ENCODE peak calls at places on chromosomes 12 and 14, in ten cellular contexts. One of them, this sample, is unnamed.

GRCh38 chr14:36522347-36522971 is 2.4 kb upstream of the NKX2-1 start:
- DNase-seq in colonic mucosa: no peak
- DNase-seq in central memory CD4-positive, alpha-beta T cell: no peak
- DNase-seq in M059J: no peak
- DNase-seq in Caki2: no peak
- DNase-seq in CD4-positive, CD25-positive, alpha-beta regulatory T cell: no peak
- DNase-seq in amygdala: no peak
- DNase-seq in activated CD4-positive, CD25-positive, alpha-beta regulatory T cell treated with anti-CD3 and anti-CD28 coated beads, Interleukin-2, amount 50 U/mL, for 72 hours: no peak
- DNase-seq in SHP77: no peak
- DNase-seq in activated T-cell treated with anti-CD3 and anti-CD28 coated beads, Interleukin-2, amount 50 U/mL, for 72 hours: no peak
- DNase-seq in this sample: no peak

GRCh38 chr12:86727151-86727550 is 471.0 kb upstream of the MGAT4C start:
- DNase-seq in central memory CD4-positive, alpha-beta T cell: no peak
- DNase-seq in SHP77: peak; percentile 58
- DNase-seq in CD4-positive, CD25-positive, alpha-beta regulatory T cell: no peak
- DNase-seq in Caki2: peak; percentile 90
- DNase-seq in amygdala: no peak
- DNase-seq in activated T-cell treated with anti-CD3 and anti-CD28 coated beads, Interleukin-2, amount 50 U/mL, for 72 hours: no peak
- DNase-seq in colonic mucosa: no peak
- DNase-seq in activated CD4-positive, CD25-positive, alpha-beta regulatory T cell treated with anti-CD3 and anti-CD28 coated beads, Interleukin-2, amount 50 U/mL, for 72 hours: no peak
- DNase-seq in M059J: peak; percentile 36
- DNase-seq in this sample: no peak

GRCh38 chr14:68931063-68931462 is 48.0 kb downstream of the ACTN1 start:
- DNase-seq in colonic mucosa: no peak
- DNase-seq in amygdala: no peak
- DNase-seq in central memory CD4-positive, alpha-beta T cell: no peak
- DNase-seq in Caki2: no peak
- DNase-seq in activated CD4-positive, CD25-positive, alpha-beta regulatory T cell treated with anti-CD3 and anti-CD28 coated beads, Interleukin-2, amount 50 U/mL, for 72 hours: no peak
- DNase-seq in SHP77: no peak
- DNase-seq in M059J: no peak
- DNase-seq in activated T-cell treated with anti-CD3 and anti-CD28 coated beads, Interleukin-2, amount 50 U/mL, for 72 hours: no peak
- DNase-seq in CD4-positive, CD25-positive, alpha-beta regulatory T cell: no peak
- DNase-seq in this sample: no peak

GRCh38 chr12:94879542-94879941 is 124.0 kb downstream of the NDUFA12 start:
- DNase-seq in activated CD4-positive, CD25-positive, alpha-beta regulatory T cell treated with anti-CD3 and anti-CD28 coated beads, Interleukin-2, amount 50 U/mL, for 72 hours: no peak
- DNase-seq in amygdala: no peak
- DNase-seq in Caki2: no peak
- DNase-seq in M059J: no peak
- DNase-seq in colonic mucosa: no peak
- DNase-seq in activated T-cell treated with anti-CD3 and anti-CD28 coated beads, Interleukin-2, amount 50 U/mL, for 72 hours: no peak
- DNase-seq in SHP77: no peak
- DNase-seq in CD4-positive, CD25-positive, alpha-beta regulatory T cell: no peak
- DNase-seq in central memory CD4-positive, alpha-beta T cell: no peak
- DNase-seq in this sample: no peak

GRCh38 chr12:42360747-42361403 is 34.9 kb downstream of the PPHLN1 start:
- DNase-seq in amygdala: no peak
- DNase-seq in CD4-positive, CD25-positive, alpha-beta regulatory T cell: no peak
- DNase-seq in SHP77: no peak
- DNase-seq in activated CD4-positive, CD25-positive, alpha-beta regulatory T cell treated with anti-CD3 and anti-CD28 coated beads, Interleukin-2, amount 50 U/mL, for 72 hours: no peak
- DNase-seq in M059J: peak; percentile 3
- DNase-seq in central memory CD4-positive, alpha-beta T cell: no peak
- DNase-seq in colonic mucosa: no peak
- DNase-seq in activated T-cell treated with anti-CD3 and anti-CD28 coated beads, Interleukin-2, amount 50 U/mL, for 72 hours: no peak
- DNase-seq in Caki2: no peak
- DNase-seq in this sample: no peak

GRCh38 chr14:89933002-89933401 is 21.5 kb downstream of the EFCAB11 start:
- DNase-seq in amygdala: no peak
- DNase-seq in Caki2: no peak
- DNase-seq in M059J: no peak
- DNase-seq in activated T-cell treated with anti-CD3 and anti-CD28 coated beads, Interleukin-2, amount 50 U/mL, for 72 hours: no peak
- DNase-seq in CD4-positive, CD25-positive, alpha-beta regulatory T cell: no peak
- DNase-seq in activated CD4-positive, CD25-positive, alpha-beta regulatory T cell treated with anti-CD3 and anti-CD28 coated beads, Interleukin-2, amount 50 U/mL, for 72 hours: no peak
- DNase-seq in SHP77: no peak
- DNase-seq in colonic mucosa: no peak
- DNase-seq in central memory CD4-positive, alpha-beta T cell: no peak
- DNase-seq in this sample: no peak

GRCh38 chr12:94815958-94816357 is 165.6 kb upstream of the TMCC3 start:
- DNase-seq in M059J: no peak
- DNase-seq in SHP77: no peak
- DNase-seq in activated CD4-positive, CD25-positive, alpha-beta regulatory T cell treated with anti-CD3 and anti-CD28 coated beads, Interleukin-2, amount 50 U/mL, for 72 hours: no peak
- DNase-seq in colonic mucosa: no peak
- DNase-seq in CD4-positive, CD25-positive, alpha-beta regulatory T cell: no peak
- DNase-seq in central memory CD4-positive, alpha-beta T cell: no peak
- DNase-seq in amygdala: no peak
- DNase-seq in activated T-cell treated with anti-CD3 and anti-CD28 coated beads, Interleukin-2, amount 50 U/mL, for 72 hours: no peak
- DNase-seq in Caki2: no peak
- DNase-seq in this sample: no peak

GRCh38 chr14:67411820-67412421 is at the start of gene PLEK2:
- DNase-seq in CD4-positive, CD25-positive, alpha-beta regulatory T cell: peak; percentile 16
- DNase-seq in activated CD4-positive, CD25-positive, alpha-beta regulatory T cell treated with anti-CD3 and anti-CD28 coated beads, Interleukin-2, amount 50 U/mL, for 72 hours: peak; percentile 43
- DNase-seq in central memory CD4-positive, alpha-beta T cell: peak; percentile 48
- DNase-seq in Caki2: peak; percentile 12
- DNase-seq in SHP77: no peak
- DNase-seq in M059J: no peak
- DNase-seq in activated T-cell treated with anti-CD3 and anti-CD28 coated beads, Interleukin-2, amount 50 U/mL, for 72 hours: peak; percentile 50
- DNase-seq in colonic mucosa: peak; percentile 89
- DNase-seq in amygdala: no peak
- DNase-seq in this sample: no peak

GRCh38 chr12:87300-87699 is 20.7 kb downstream of the IQSEC3 start:
- DNase-seq in SHP77: no peak
- DNase-seq in amygdala: no peak
- DNase-seq in colonic mucosa: no peak
- DNase-seq in activated CD4-positive, CD25-positive, alpha-beta regulatory T cell treated with anti-CD3 and anti-CD28 coated beads, Interleukin-2, amount 50 U/mL, for 72 hours: no peak
- DNase-seq in CD4-positive, CD25-positive, alpha-beta regulatory T cell: no peak
- DNase-seq in Caki2: no peak
- DNase-seq in M059J: no peak
- DNase-seq in activated T-cell treated with anti-CD3 and anti-CD28 coated beads, Interleukin-2, amount 50 U/mL, for 72 hours: no peak
- DNase-seq in central memory CD4-positive, alpha-beta T cell: no peak
- DNase-seq in this sample: no peak

GRCh38 chr12:123532021-123532420 is 1.5 kb downstream of the RILPL1 start:
- DNase-seq in central memory CD4-positive, alpha-beta T cell: no peak
- DNase-seq in M059J: peak; percentile 43
- DNase-seq in activated T-cell treated with anti-CD3 and anti-CD28 coated beads, Interleukin-2, amount 50 U/mL, for 72 hours: peak; percentile 8
- DNase-seq in activated CD4-positive, CD25-positive, alpha-beta regulatory T cell treated with anti-CD3 and anti-CD28 coated beads, Interleukin-2, amount 50 U/mL, for 72 hours: no peak
- DNase-seq in SHP77: no peak
- DNase-seq in colonic mucosa: no peak
- DNase-seq in CD4-positive, CD25-positive, alpha-beta regulatory T cell: no peak
- DNase-seq in Caki2: no peak
- DNase-seq in amygdala: no peak
- DNase-seq in this sample: peak; percentile 60

GRCh38 chr12:115956236-115956635 is 321.3 kb downstream of the MED13L start:
- DNase-seq in colonic mucosa: no peak
- DNase-seq in Caki2: no peak
- DNase-seq in activated T-cell treated with anti-CD3 and anti-CD28 coated beads, Interleukin-2, amount 50 U/mL, for 72 hours: no peak
- DNase-seq in central memory CD4-positive, alpha-beta T cell: no peak
- DNase-seq in amygdala: no peak
- DNase-seq in SHP77: no peak
- DNase-seq in activated CD4-positive, CD25-positive, alpha-beta regulatory T cell treated with anti-CD3 and anti-CD28 coated beads, Interleukin-2, amount 50 U/mL, for 72 hours: no peak
- DNase-seq in M059J: no peak
- DNase-seq in CD4-positive, CD25-positive, alpha-beta regulatory T cell: no peak
- DNase-seq in this sample: no peak

GRCh38 chr14:93906341-93907329 is 20.5 kb upstream of the FAM181A start:
- DNase-seq in M059J: peak; percentile 45
- DNase-seq in activated T-cell treated with anti-CD3 and anti-CD28 coated beads, Interleukin-2, amount 50 U/mL, for 72 hours: peak; percentile 66
- DNase-seq in CD4-positive, CD25-positive, alpha-beta regulatory T cell: peak; percentile 16
- DNase-seq in activated CD4-positive, CD25-positive, alpha-beta regulatory T cell treated with anti-CD3 and anti-CD28 coated beads, Interleukin-2, amount 50 U/mL, for 72 hours: peak; percentile 65
- DNase-seq in central memory CD4-positive, alpha-beta T cell: peak; percentile 21
- DNase-seq in colonic mucosa: peak; percentile 69
- DNase-seq in Caki2: peak; percentile 14
- DNase-seq in amygdala: no peak
- DNase-seq in SHP77: peak; percentile 53
- DNase-seq in this sample: peak; percentile 5

GRCh38 chr12:19012965-19013364 is 116.6 kb upstream of the PLEKHA5 start:
- DNase-seq in central memory CD4-positive, alpha-beta T cell: no peak
- DNase-seq in amygdala: no peak
- DNase-seq in CD4-positive, CD25-positive, alpha-beta regulatory T cell: no peak
- DNase-seq in activated T-cell treated with anti-CD3 and anti-CD28 coated beads, Interleukin-2, amount 50 U/mL, for 72 hours: no peak
- DNase-seq in Caki2: peak; percentile 47
- DNase-seq in M059J: peak; percentile 53
- DNase-seq in activated CD4-positive, CD25-positive, alpha-beta regulatory T cell treated with anti-CD3 and anti-CD28 coated beads, Interleukin-2, amount 50 U/mL, for 72 hours: no peak
- DNase-seq in SHP77: no peak
- DNase-seq in colonic mucosa: no peak
- DNase-seq in this sample: no peak

GRCh38 chr14:71711131-71711530 is 221.1 kb upstream of the RGS6 start:
- DNase-seq in activated T-cell treated with anti-CD3 and anti-CD28 coated beads, Interleukin-2, amount 50 U/mL, for 72 hours: peak; percentile 5
- DNase-seq in CD4-positive, CD25-positive, alpha-beta regulatory T cell: no peak
- DNase-seq in amygdala: no peak
- DNase-seq in SHP77: no peak
- DNase-seq in activated CD4-positive, CD25-positive, alpha-beta regulatory T cell treated with anti-CD3 and anti-CD28 coated beads, Interleukin-2, amount 50 U/mL, for 72 hours: no peak
- DNase-seq in central memory CD4-positive, alpha-beta T cell: peak; percentile 4
- DNase-seq in M059J: no peak
- DNase-seq in Caki2: no peak
- DNase-seq in colonic mucosa: no peak
- DNase-seq in this sample: no peak

GRCh38 chr12:58804749-58805148 is 115.6 kb downstream of the LRIG3 start:
- DNase-seq in activated CD4-positive, CD25-positive, alpha-beta regulatory T cell treated with anti-CD3 and anti-CD28 coated beads, Interleukin-2, amount 50 U/mL, for 72 hours: no peak
- DNase-seq in colonic mucosa: no peak
- DNase-seq in SHP77: no peak
- DNase-seq in CD4-positive, CD25-positive, alpha-beta regulatory T cell: no peak
- DNase-seq in Caki2: no peak
- DNase-seq in activated T-cell treated with anti-CD3 and anti-CD28 coated beads, Interleukin-2, amount 50 U/mL, for 72 hours: no peak
- DNase-seq in amygdala: no peak
- DNase-seq in M059J: no peak
- DNase-seq in central memory CD4-positive, alpha-beta T cell: no peak
- DNase-seq in this sample: no peak

GRCh38 chr12:72865921-72866320 is 593.8 kb downstream of the TRHDE start:
- DNase-seq in colonic mucosa: no peak
- DNase-seq in M059J: peak; percentile 11
- DNase-seq in central memory CD4-positive, alpha-beta T cell: no peak
- DNase-seq in amygdala: no peak
- DNase-seq in SHP77: no peak
- DNase-seq in activated CD4-positive, CD25-positive, alpha-beta regulatory T cell treated with anti-CD3 and anti-CD28 coated beads, Interleukin-2, amount 50 U/mL, for 72 hours: no peak
- DNase-seq in CD4-positive, CD25-positive, alpha-beta regulatory T cell: no peak
- DNase-seq in Caki2: no peak
- DNase-seq in activated T-cell treated with anti-CD3 and anti-CD28 coated beads, Interleukin-2, amount 50 U/mL, for 72 hours: no peak
- DNase-seq in this sample: no peak

GRCh38 chr12:39573971-39574370 is 45.6 kb downstream of the ABCD2 start:
- DNase-seq in central memory CD4-positive, alpha-beta T cell: no peak
- DNase-seq in M059J: no peak
- DNase-seq in activated T-cell treated with anti-CD3 and anti-CD28 coated beads, Interleukin-2, amount 50 U/mL, for 72 hours: no peak
- DNase-seq in CD4-positive, CD25-positive, alpha-beta regulatory T cell: no peak
- DNase-seq in amygdala: no peak
- DNase-seq in SHP77: no peak
- DNase-seq in activated CD4-positive, CD25-positive, alpha-beta regulatory T cell treated with anti-CD3 and anti-CD28 coated beads, Interleukin-2, amount 50 U/mL, for 72 hours: no peak
- DNase-seq in colonic mucosa: no peak
- DNase-seq in Caki2: no peak
- DNase-seq in this sample: no peak

GRCh38 chr12:105051981-105052380 is 32.3 kb downstream of the ALDH1L2 start:
- DNase-seq in Caki2: no peak
- DNase-seq in amygdala: no peak
- DNase-seq in SHP77: no peak
- DNase-seq in activated CD4-positive, CD25-positive, alpha-beta regulatory T cell treated with anti-CD3 and anti-CD28 coated beads, Interleukin-2, amount 50 U/mL, for 72 hours: no peak
- DNase-seq in M059J: no peak
- DNase-seq in colonic mucosa: no peak
- DNase-seq in central memory CD4-positive, alpha-beta T cell: no peak
- DNase-seq in activated T-cell treated with anti-CD3 and anti-CD28 coated beads, Interleukin-2, amount 50 U/mL, for 72 hours: no peak
- DNase-seq in CD4-positive, CD25-positive, alpha-beta regulatory T cell: no peak
- DNase-seq in this sample: no peak

GRCh38 chr14:70886421-70887206 is 20.6 kb upstream of the PCNX1 start:
- DNase-seq in SHP77: no peak
- DNase-seq in CD4-positive, CD25-positive, alpha-beta regulatory T cell: no peak
- DNase-seq in colonic mucosa: no peak
- DNase-seq in M059J: no peak
- DNase-seq in Caki2: no peak
- DNase-seq in central memory CD4-positive, alpha-beta T cell: peak; percentile 60
- DNase-seq in amygdala: no peak
- DNase-seq in activated CD4-positive, CD25-positive, alpha-beta regulatory T cell treated with anti-CD3 and anti-CD28 coated beads, Interleukin-2, amount 50 U/mL, for 72 hours: no peak
- DNase-seq in activated T-cell treated with anti-CD3 and anti-CD28 coated beads, Interleukin-2, amount 50 U/mL, for 72 hours: peak; percentile 77
- DNase-seq in this sample: peak; percentile 33

GRCh38 chr14:68794130-68794855 is 1.4 kb upstream of the ZFP36L1 start:
- DNase-seq in Caki2: peak; percentile 72
- DNase-seq in CD4-positive, CD25-positive, alpha-beta regulatory T cell: peak; percentile 70
- DNase-seq in activated CD4-positive, CD25-positive, alpha-beta regulatory T cell treated with anti-CD3 and anti-CD28 coated beads, Interleukin-2, amount 50 U/mL, for 72 hours: peak; percentile 76
- DNase-seq in M059J: peak; percentile 96
- DNase-seq in SHP77: no peak
- DNase-seq in activated T-cell treated with anti-CD3 and anti-CD28 coated beads, Interleukin-2, amount 50 U/mL, for 72 hours: peak; percentile 87
- DNase-seq in amygdala: no peak
- DNase-seq in colonic mucosa: peak; percentile 79
- DNase-seq in central memory CD4-positive, alpha-beta T cell: peak; percentile 81
- DNase-seq in this sample: peak; percentile 82

GRCh38 chr12:71295913-71296312 is 138.1 kb upstream of the TSPAN8 start:
- DNase-seq in SHP77: no peak
- DNase-seq in amygdala: no peak
- DNase-seq in CD4-positive, CD25-positive, alpha-beta regulatory T cell: no peak
- DNase-seq in M059J: no peak
- DNase-seq in colonic mucosa: no peak
- DNase-seq in activated CD4-positive, CD25-positive, alpha-beta regulatory T cell treated with anti-CD3 and anti-CD28 coated beads, Interleukin-2, amount 50 U/mL, for 72 hours: no peak
- DNase-seq in central memory CD4-positive, alpha-beta T cell: no peak
- DNase-seq in Caki2: no peak
- DNase-seq in activated T-cell treated with anti-CD3 and anti-CD28 coated beads, Interleukin-2, amount 50 U/mL, for 72 hours: no peak
- DNase-seq in this sample: no peak

GRCh38 chr14:71856199-71856919 is 75.9 kb upstream of the RGS6 start:
- DNase-seq in CD4-positive, CD25-positive, alpha-beta regulatory T cell: no peak
- DNase-seq in M059J: peak; percentile 1
- DNase-seq in amygdala: no peak
- DNase-seq in colonic mucosa: no peak
- DNase-seq in Caki2: no peak
- DNase-seq in activated T-cell treated with anti-CD3 and anti-CD28 coated beads, Interleukin-2, amount 50 U/mL, for 72 hours: peak; percentile 31
- DNase-seq in activated CD4-positive, CD25-positive, alpha-beta regulatory T cell treated with anti-CD3 and anti-CD28 coated beads, Interleukin-2, amount 50 U/mL, for 72 hours: no peak
- DNase-seq in SHP77: no peak
- DNase-seq in central memory CD4-positive, alpha-beta T cell: no peak
- DNase-seq in this sample: peak; percentile 19

GRCh38 chr14:99377951-99378350 is 102.7 kb downstream of the SETD3 start:
- DNase-seq in colonic mucosa: no peak
- DNase-seq in activated CD4-positive, CD25-positive, alpha-beta regulatory T cell treated with anti-CD3 and anti-CD28 coated beads, Interleukin-2, amount 50 U/mL, for 72 hours: no peak
- DNase-seq in CD4-positive, CD25-positive, alpha-beta regulatory T cell: no peak
- DNase-seq in amygdala: no peak
- DNase-seq in central memory CD4-positive, alpha-beta T cell: no peak
- DNase-seq in activated T-cell treated with anti-CD3 and anti-CD28 coated beads, Interleukin-2, amount 50 U/mL, for 72 hours: no peak
- DNase-seq in Caki2: no peak
- DNase-seq in SHP77: no peak
- DNase-seq in M059J: no peak
- DNase-seq in this sample: no peak

GRCh38 chr14:77184396-77185092 is 2.9 kb downstream of the TMEM63C start:
- DNase-seq in Caki2: no peak
- DNase-seq in central memory CD4-positive, alpha-beta T cell: no peak
- DNase-seq in amygdala: no peak
- DNase-seq in CD4-positive, CD25-positive, alpha-beta regulatory T cell: no peak
- DNase-seq in activated CD4-positive, CD25-positive, alpha-beta regulatory T cell treated with anti-CD3 and anti-CD28 coated beads, Interleukin-2, amount 50 U/mL, for 72 hours: no peak
- DNase-seq in M059J: no peak
- DNase-seq in SHP77: no peak
- DNase-seq in activated T-cell treated with anti-CD3 and anti-CD28 coated beads, Interleukin-2, amount 50 U/mL, for 72 hours: no peak
- DNase-seq in colonic mucosa: peak; percentile 74
- DNase-seq in this sample: no peak